ENCODE peak calls at places on chromosomes 11 and 22, in eight cellular contexts. One of them, this sample, is unnamed.

GRCh38 chr11:76371170-76371569 is 9.8 kb downstream of the THAP12 start:
- DNase-seq in heart left ventricle: no peak
- DNase-seq in fibroblast of lung: peak; percentile 76
- DNase-seq in heart right ventricle: no peak
- DNase-seq in tibial nerve: no peak
- DNase-seq in MM.1S: no peak
- DNase-seq in breast epithelium: no peak
- DNase-seq in HCT116: peak; percentile 28
- DNase-seq in this sample: no peak

GRCh38 chr22:44737414-44738346 is 14.7 kb upstream of the ARHGAP8 start:
- DNase-seq in heart left ventricle: peak; percentile 25
- DNase-seq in fibroblast of lung: no peak
- DNase-seq in heart right ventricle: no peak
- DNase-seq in tibial nerve: no peak
- DNase-seq in MM.1S: no peak
- DNase-seq in breast epithelium: no peak
- DNase-seq in HCT116: no peak
- DNase-seq in this sample: no peak

GRCh38 chr11:128902515-128903066 is 11.4 kb downstream of the KCNJ5 start:
- DNase-seq in heart left ventricle: no peak
- DNase-seq in fibroblast of lung: peak; percentile 67
- DNase-seq in heart right ventricle: no peak
- DNase-seq in tibial nerve: no peak
- DNase-seq in MM.1S: no peak
- DNase-seq in breast epithelium: no peak
- DNase-seq in HCT116: no peak
- DNase-seq in this sample: no peak

GRCh38 chr22:26732284-26732683 is 74.9 kb downstream of the MIAT start:
- DNase-seq in heart left ventricle: no peak
- DNase-seq in fibroblast of lung: no peak
- DNase-seq in heart right ventricle: no peak
- DNase-seq in tibial nerve: no peak
- DNase-seq in MM.1S: no peak
- DNase-seq in breast epithelium: no peak
- DNase-seq in HCT116: no peak
- DNase-seq in this sample: no peak

GRCh38 chr22:23058063-23058462 is 12.3 kb upstream of the GNAZ start:
- DNase-seq in heart left ventricle: no peak
- DNase-seq in fibroblast of lung: no peak
- DNase-seq in heart right ventricle: no peak
- DNase-seq in tibial nerve: no peak
- DNase-seq in MM.1S: no peak
- DNase-seq in breast epithelium: peak; percentile 6
- DNase-seq in HCT116: no peak
- DNase-seq in this sample: peak; percentile 27

GRCh38 chr22:40651057-40651456 is 14.5 kb upstream of the MRTFA start:
- DNase-seq in heart left ventricle: no peak
- DNase-seq in fibroblast of lung: no peak
- DNase-seq in heart right ventricle: no peak
- DNase-seq in tibial nerve: no peak
- DNase-seq in MM.1S: no peak
- DNase-seq in breast epithelium: no peak
- DNase-seq in HCT116: no peak
- DNase-seq in this sample: no peak

GRCh38 chr22:17997456-17997855 is 26.9 kb downstream of the MICAL3 start:
- DNase-seq in heart left ventricle: peak; percentile 54
- DNase-seq in fibroblast of lung: no peak
- DNase-seq in heart right ventricle: no peak
- DNase-seq in tibial nerve: no peak
- DNase-seq in MM.1S: no peak
- DNase-seq in breast epithelium: peak; percentile 10
- DNase-seq in HCT116: no peak
- DNase-seq in this sample: no peak

GRCh38 chr11:1776944-1777715 is 13.4 kb upstream of the CTSD start:
- DNase-seq in heart left ventricle: no peak
- DNase-seq in fibroblast of lung: no peak
- DNase-seq in heart right ventricle: peak; percentile 3
- DNase-seq in tibial nerve: no peak
- DNase-seq in MM.1S: no peak
- DNase-seq in breast epithelium: peak; percentile 47
- DNase-seq in HCT116: no peak
- DNase-seq in this sample: peak; percentile 52

GRCh38 chr11:68335693-68336092 is 23.3 kb downstream of the LRP5 start:
- DNase-seq in heart left ventricle: no peak
- DNase-seq in fibroblast of lung: no peak
- DNase-seq in heart right ventricle: no peak
- DNase-seq in tibial nerve: no peak
- DNase-seq in MM.1S: no peak
- DNase-seq in breast epithelium: no peak
- DNase-seq in HCT116: no peak
- DNase-seq in this sample: no peak

GRCh38 chr11:123798513-123799252 is 7.5 kb downstream of the OR6M1 start:
- DNase-seq in heart left ventricle: no peak
- DNase-seq in fibroblast of lung: no peak
- DNase-seq in heart right ventricle: no peak
- DNase-seq in tibial nerve: no peak
- DNase-seq in MM.1S: no peak
- DNase-seq in breast epithelium: no peak
- DNase-seq in HCT116: no peak
- DNase-seq in this sample: no peak

GRCh38 chr11:107821199-107821926 is 37.2 kb downstream of the SLC35F2 start:
- DNase-seq in heart left ventricle: no peak
- DNase-seq in fibroblast of lung: peak; percentile 38
- DNase-seq in heart right ventricle: no peak
- DNase-seq in tibial nerve: no peak
- DNase-seq in MM.1S: no peak
- DNase-seq in breast epithelium: no peak
- DNase-seq in HCT116: no peak
- DNase-seq in this sample: no peak

GRCh38 chr11:37788141-37788877 is 1190.3 kb upstream of the RAG2 start:
- DNase-seq in heart left ventricle: no peak
- DNase-seq in fibroblast of lung: peak; percentile 51
- DNase-seq in heart right ventricle: no peak
- DNase-seq in tibial nerve: no peak
- DNase-seq in MM.1S: no peak
- DNase-seq in breast epithelium: no peak
- DNase-seq in HCT116: no peak
- DNase-seq in this sample: no peak

GRCh38 chr11:108698844-108699642 is 34.2 kb downstream of the DDX10 start:
- DNase-seq in heart left ventricle: no peak
- DNase-seq in fibroblast of lung: no peak
- DNase-seq in heart right ventricle: no peak
- DNase-seq in tibial nerve: no peak
- DNase-seq in MM.1S: no peak
- DNase-seq in breast epithelium: no peak
- DNase-seq in HCT116: no peak
- DNase-seq in this sample: no peak

GRCh38 chr11:1303973-1304372 is 5.5 kb downstream of the TOLLIP start:
- DNase-seq in heart left ventricle: no peak
- DNase-seq in fibroblast of lung: peak; percentile 20
- DNase-seq in heart right ventricle: no peak
- DNase-seq in tibial nerve: no peak
- DNase-seq in MM.1S: no peak
- DNase-seq in breast epithelium: no peak
- DNase-seq in HCT116: no peak
- DNase-seq in this sample: no peak

GRCh38 chr22:34798605-34799004 is 267.4 kb upstream of the ISX start:
- DNase-seq in heart left ventricle: peak; percentile 34
- DNase-seq in fibroblast of lung: no peak
- DNase-seq in heart right ventricle: peak; percentile 44
- DNase-seq in tibial nerve: no peak
- DNase-seq in MM.1S: no peak
- DNase-seq in breast epithelium: no peak
- DNase-seq in HCT116: no peak
- DNase-seq in this sample: no peak

GRCh38 chr22:26592368-26593015 is 2.6 kb upstream of the TPST2 start:
- DNase-seq in heart left ventricle: no peak
- DNase-seq in fibroblast of lung: no peak
- DNase-seq in heart right ventricle: no peak
- DNase-seq in tibial nerve: no peak
- DNase-seq in MM.1S: peak; percentile 96
- DNase-seq in breast epithelium: no peak
- DNase-seq in HCT116: no peak
- DNase-seq in this sample: no peak

GRCh38 chr22:30782613-30783012 is 87.9 kb downstream of the OSBP2 start:
- DNase-seq in heart left ventricle: no peak
- DNase-seq in fibroblast of lung: peak; percentile 36
- DNase-seq in heart right ventricle: no peak
- DNase-seq in tibial nerve: no peak
- DNase-seq in MM.1S: no peak
- DNase-seq in breast epithelium: no peak
- DNase-seq in HCT116: no peak
- DNase-seq in this sample: no peak

DNA sequence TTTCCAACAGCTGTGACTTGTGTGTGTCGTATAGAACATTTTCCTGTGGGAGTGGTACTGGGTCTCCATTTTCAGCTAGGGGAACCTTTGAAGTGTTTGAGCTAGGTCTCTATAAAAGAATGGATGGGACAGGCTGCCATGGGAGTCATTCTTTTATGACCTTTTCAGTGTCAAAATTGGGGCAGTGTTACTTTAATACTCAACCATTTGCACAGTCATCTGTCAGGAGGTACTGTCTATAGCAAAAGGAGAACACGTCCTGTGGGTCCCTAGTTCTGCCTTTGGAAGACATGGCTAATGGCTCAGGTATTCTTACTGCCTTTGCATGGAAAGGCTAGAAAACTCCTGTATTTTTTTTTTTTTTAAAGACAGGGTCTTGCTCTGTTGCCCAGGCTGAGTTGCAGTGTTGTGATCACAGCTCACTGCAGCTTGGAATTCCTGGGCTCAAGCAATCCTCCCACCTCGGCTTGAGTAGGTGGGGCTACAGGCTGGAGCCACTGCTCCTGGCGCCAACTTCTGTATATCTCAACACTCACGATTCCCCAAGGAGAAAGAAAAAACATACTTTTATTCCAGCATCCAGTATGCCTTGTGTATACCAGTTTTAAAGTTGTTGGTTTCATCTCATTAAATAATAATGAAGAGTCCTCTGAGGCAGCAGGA is 2.1 kb upstream of the ATF4 start:
- DNase-seq in heart left ventricle: no peak
- DNase-seq in fibroblast of lung: no peak
- DNase-seq in heart right ventricle: no peak
- DNase-seq in tibial nerve: no peak
- DNase-seq in MM.1S: no peak
- DNase-seq in breast epithelium: no peak
- DNase-seq in HCT116: no peak
- DNase-seq in this sample: no peak
- H3K27ac ChIP-seq in heart left ventricle: no peak overlapping the region
- H3K27ac ChIP-seq in fibroblast of lung: no peak overlapping the region
- H3K27ac ChIP-seq in heart right ventricle: peak overlapping the region; percentile 97
- H3K27ac ChIP-seq in tibial nerve: peak overlapping the region; percentile 100
- H3K27ac ChIP-seq in MM.1S: peak overlapping the region; percentile 85
- H3K27ac ChIP-seq in breast epithelium: peak overlapping the region; percentile 100
- H3K27ac ChIP-seq in HCT116: peak overlapping the region; percentile 99
- H3K27ac ChIP-seq in this sample: peak overlapping the region; percentile 100

GRCh38 chr11:56740107-56740506 is 8.4 kb downstream of the OR9G4 start:
- DNase-seq in heart left ventricle: no peak
- DNase-seq in fibroblast of lung: no peak
- DNase-seq in heart right ventricle: no peak
- DNase-seq in tibial nerve: no peak
- DNase-seq in MM.1S: no peak
- DNase-seq in breast epithelium: no peak
- DNase-seq in HCT116: no peak
- DNase-seq in this sample: no peak
- H3K4me1 ChIP-seq in heart left ventricle: no peaks in the 10 kb centered on the region
- H3K4me1 ChIP-seq in fibroblast of lung: no peaks in the 10 kb centered on the region
- H3K4me1 ChIP-seq in heart right ventricle: no peaks in the 10 kb centered on the region
- H3K4me1 ChIP-seq in tibial nerve: no peaks in the 10 kb centered on the region
- H3K4me1 ChIP-seq in MM.1S: no peaks in the 10 kb centered on the region
- H3K4me1 ChIP-seq in breast epithelium: no peaks in the 10 kb centered on the region
- H3K4me1 ChIP-seq in HCT116: no peaks in the 10 kb centered on the region
- H3K4me1 ChIP-seq in this sample: no peaks in the 10 kb centered on the region

DNA sequence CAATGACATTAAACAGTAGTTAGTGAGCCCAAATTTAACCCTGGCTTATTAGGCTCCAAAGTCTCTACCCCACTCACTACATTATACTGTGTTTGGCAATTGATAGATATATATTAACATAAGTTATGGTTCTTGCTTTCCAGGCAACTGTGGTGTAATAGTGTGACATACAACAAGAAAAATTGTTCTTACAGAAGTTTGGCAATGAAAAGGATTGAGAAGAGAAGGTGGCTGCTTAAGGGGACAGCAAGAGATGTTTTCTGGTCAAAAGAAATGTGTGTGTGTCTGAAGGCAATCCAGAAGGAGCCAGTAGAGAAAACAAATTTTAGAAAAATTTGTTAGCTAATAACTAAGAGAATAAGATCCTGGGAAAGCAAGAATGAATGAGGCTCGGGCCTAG is 132.4 kb downstream of the SWAP70 start:
- DNase-seq in heart left ventricle: no peak
- DNase-seq in fibroblast of lung: no peak
- DNase-seq in heart right ventricle: no peak
- DNase-seq in tibial nerve: no peak
- DNase-seq in MM.1S: no peak
- DNase-seq in breast epithelium: no peak
- DNase-seq in HCT116: no peak
- DNase-seq in this sample: no peak
- TF ChIP-seq CTCF in heart left ventricle: no peak
- TF ChIP-seq CTCF in fibroblast of lung: no peak
- TF ChIP-seq CTCF in heart right ventricle: no peak
- TF ChIP-seq CTCF in tibial nerve: no peak
- TF ChIP-seq CTCF in MM.1S: no peak
- TF ChIP-seq CTCF in breast epithelium: no peak
- TF ChIP-seq CTCF in HCT116: no peak
- TF ChIP-seq CTCF in this sample: no peak

DNA sequence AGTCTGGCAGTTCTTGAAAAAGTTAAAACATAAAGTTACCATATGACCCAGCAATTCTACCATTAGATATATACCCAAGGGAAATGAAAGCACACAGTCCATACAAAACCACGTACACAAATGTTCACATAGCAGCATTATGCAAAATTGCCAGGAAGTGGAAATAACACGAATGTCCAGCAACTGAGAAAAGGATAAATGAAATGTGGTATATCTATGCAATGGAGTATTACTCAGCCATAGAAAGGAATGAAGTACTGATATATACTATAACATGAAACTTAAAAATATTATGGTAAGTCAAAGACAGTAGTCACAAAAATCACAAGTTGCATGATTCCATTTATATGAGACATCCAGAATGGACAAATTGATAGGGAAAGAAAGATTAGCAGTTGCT is 57.9 kb downstream of the C2CD3 start:
- DNase-seq in heart left ventricle: no peak
- DNase-seq in fibroblast of lung: no peak
- DNase-seq in heart right ventricle: no peak
- DNase-seq in tibial nerve: no peak
- DNase-seq in MM.1S: no peak
- DNase-seq in breast epithelium: no peak
- DNase-seq in HCT116: no peak
- DNase-seq in this sample: no peak
- H3K27ac ChIP-seq in heart left ventricle: no peak overlapping the region
- H3K27ac ChIP-seq in fibroblast of lung: no peak overlapping the region
- H3K27ac ChIP-seq in heart right ventricle: no peak overlapping the region
- H3K27ac ChIP-seq in tibial nerve: no peak overlapping the region
- H3K27ac ChIP-seq in MM.1S: no peak overlapping the region
- H3K27ac ChIP-seq in breast epithelium: no peak overlapping the region
- H3K27ac ChIP-seq in HCT116: no peak overlapping the region
- H3K27ac ChIP-seq in this sample: no peak overlapping the region

DNA sequence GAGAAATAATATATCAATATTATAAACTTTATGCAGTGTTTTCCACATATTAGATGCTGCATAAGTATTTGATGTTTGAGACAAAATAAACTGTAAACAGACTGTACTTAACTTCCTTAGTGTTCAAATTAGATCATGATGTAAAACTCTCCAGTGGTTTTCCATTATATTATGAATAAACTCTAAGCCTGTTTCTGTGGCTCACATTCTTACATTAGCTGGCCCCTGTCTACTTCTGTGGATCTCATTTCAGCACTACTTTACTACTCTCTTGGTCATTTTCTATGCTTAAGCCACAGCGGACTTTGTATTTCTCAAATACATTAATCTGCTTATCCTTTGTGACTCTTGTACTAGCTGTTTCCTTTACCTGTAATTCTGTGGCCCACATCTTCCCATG is 55.6 kb downstream of the ARHGEF12 start:
- DNase-seq in heart left ventricle: no peak
- DNase-seq in fibroblast of lung: no peak
- DNase-seq in heart right ventricle: no peak
- DNase-seq in tibial nerve: no peak
- DNase-seq in MM.1S: no peak
- DNase-seq in breast epithelium: no peak
- DNase-seq in HCT116: no peak
- DNase-seq in this sample: no peak
- H3K4me1 ChIP-seq in heart left ventricle: peaks cover 38% of the 10 kb centered on the region
- H3K4me1 ChIP-seq in fibroblast of lung: peaks cover 3% of the 10 kb centered on the region
- H3K4me1 ChIP-seq in heart right ventricle: peaks cover 53% of the 10 kb centered on the region
- H3K4me1 ChIP-seq in tibial nerve: peaks cover 54% of the 10 kb centered on the region
- H3K4me1 ChIP-seq in MM.1S: no peaks in the 10 kb centered on the region
- H3K4me1 ChIP-seq in breast epithelium: peaks cover 16% of the 10 kb centered on the region
- H3K4me1 ChIP-seq in HCT116: peaks cover 9% of the 10 kb centered on the region
- H3K4me1 ChIP-seq in this sample: peaks cover 4% of the 10 kb centered on the region

This sample was measured in ascending aorta.